ENCODE peak calls at places on chromosomes 13 and 19, in eight cellular contexts. One of them, this sample, is unnamed.

GRCh38 chr19:17001603-17002183 is 24.9 kb downstream of the CPAMD8 start:
- DNase-seq in lower leg skin: no peak
- DNase-seq in endodermal cell: peak
- DNase-seq in PC-3: no peak
- DNase-seq in Caco-2: no peak
- DNase-seq in fibroblast of lung: no peak
- DNase-seq in Peyer's patch: no peak
- DNase-seq in heart left ventricle: no peak
- DNase-seq in this sample: no peak

GRCh38 chr19:13195678-13196077 is 45.5 kb downstream of the IER2 start:
- DNase-seq in Caco-2: peak
- DNase-seq in PC-3: no peak
- DNase-seq in endodermal cell: peak
- DNase-seq in heart left ventricle: no peak
- DNase-seq in fibroblast of lung: no peak
- DNase-seq in lower leg skin: no peak
- DNase-seq in Peyer's patch: peak
- DNase-seq in this sample: no peak

GRCh38 chr19:2848625-2849024 is 7.3 kb downstream of the ZNF555 start:
- DNase-seq in fibroblast of lung: no peak
- DNase-seq in Caco-2: no peak
- DNase-seq in Peyer's patch: no peak
- DNase-seq in PC-3: no peak
- DNase-seq in heart left ventricle: no peak
- DNase-seq in lower leg skin: no peak
- DNase-seq in endodermal cell: no peak
- DNase-seq in this sample: peak

GRCh38 chr19:18765224-18765623 is 25.9 kb downstream of the COMP start:
- DNase-seq in endodermal cell: no peak
- DNase-seq in Caco-2: no peak
- DNase-seq in heart left ventricle: no peak
- DNase-seq in fibroblast of lung: no peak
- DNase-seq in lower leg skin: no peak
- DNase-seq in Peyer's patch: no peak
- DNase-seq in PC-3: no peak
- DNase-seq in this sample: no peak

GRCh38 chr19:33905473-33905936 is 108.8 kb downstream of the KCTD15 start:
- DNase-seq in endodermal cell: peak
- DNase-seq in Caco-2: peak
- DNase-seq in Peyer's patch: no peak
- DNase-seq in fibroblast of lung: peak
- DNase-seq in heart left ventricle: peak
- DNase-seq in PC-3: peak
- DNase-seq in lower leg skin: no peak
- DNase-seq in this sample: no peak

GRCh38 chr13:90918551-90918950 is 428.9 kb upstream of the MIR17HG start:
- DNase-seq in Caco-2: no peak
- DNase-seq in endodermal cell: no peak
- DNase-seq in PC-3: peak
- DNase-seq in fibroblast of lung: peak
- DNase-seq in lower leg skin: no peak
- DNase-seq in Peyer's patch: no peak
- DNase-seq in heart left ventricle: no peak
- DNase-seq in this sample: no peak

GRCh38 chr13:79096099-79096498 is 310.0 kb downstream of the RBM26 start:
- DNase-seq in Caco-2: no peak
- DNase-seq in fibroblast of lung: no peak
- DNase-seq in Peyer's patch: no peak
- DNase-seq in endodermal cell: no peak
- DNase-seq in lower leg skin: no peak
- DNase-seq in heart left ventricle: no peak
- DNase-seq in PC-3: no peak
- DNase-seq in this sample: no peak

GRCh38 chr13:49098771-49099512 is 121.2 kb upstream of the MLNR start:
- DNase-seq in lower leg skin: no peak
- DNase-seq in fibroblast of lung: peak
- DNase-seq in heart left ventricle: no peak
- DNase-seq in PC-3: no peak
- DNase-seq in Caco-2: peak
- DNase-seq in Peyer's patch: no peak
- DNase-seq in endodermal cell: no peak
- DNase-seq in this sample: no peak

GRCh38 chr19:45911291-45911690 is 3.3 kb downstream of the NANOS2 start:
- DNase-seq in PC-3: no peak
- DNase-seq in Peyer's patch: no peak
- DNase-seq in Caco-2: peak
- DNase-seq in endodermal cell: no peak
- DNase-seq in heart left ventricle: no peak
- DNase-seq in lower leg skin: no peak
- DNase-seq in fibroblast of lung: no peak
- DNase-seq in this sample: no peak

GRCh38 chr13:113542751-113543424 is 41.7 kb upstream of the TFDP1 start:
- DNase-seq in Caco-2: no peak
- DNase-seq in heart left ventricle: peak
- DNase-seq in endodermal cell: no peak
- DNase-seq in PC-3: no peak
- DNase-seq in fibroblast of lung: no peak
- DNase-seq in lower leg skin: no peak
- DNase-seq in Peyer's patch: no peak
- DNase-seq in this sample: no peak

GRCh38 chr19:16288544-16288943 is 36.1 kb upstream of the KLF2 start:
- DNase-seq in lower leg skin: no peak
- DNase-seq in Peyer's patch: no peak
- DNase-seq in Caco-2: no peak
- DNase-seq in heart left ventricle: no peak
- DNase-seq in fibroblast of lung: peak
- DNase-seq in endodermal cell: no peak
- DNase-seq in PC-3: no peak
- DNase-seq in this sample: no peak

GRCh38 chr13:47903836-47904235 is 97.2 kb downstream of the SUCLA2 start:
- DNase-seq in lower leg skin: no peak
- DNase-seq in Peyer's patch: no peak
- DNase-seq in fibroblast of lung: peak
- DNase-seq in Caco-2: no peak
- DNase-seq in PC-3: peak
- DNase-seq in endodermal cell: no peak
- DNase-seq in heart left ventricle: no peak
- DNase-seq in this sample: no peak

GRCh38 chr13:85665286-85665685 is 133.9 kb downstream of the SLITRK6 start:
- DNase-seq in PC-3: peak
- DNase-seq in lower leg skin: no peak
- DNase-seq in endodermal cell: no peak
- DNase-seq in Caco-2: no peak
- DNase-seq in fibroblast of lung: peak
- DNase-seq in heart left ventricle: no peak
- DNase-seq in Peyer's patch: no peak
- DNase-seq in this sample: no peak

GRCh38 chr19:55063492-55063843 is 520 bp upstream of the RDH13 start:
- DNase-seq in fibroblast of lung: no peak
- DNase-seq in endodermal cell: no peak
- DNase-seq in Caco-2: no peak
- DNase-seq in Peyer's patch: no peak
- DNase-seq in PC-3: no peak
- DNase-seq in heart left ventricle: no peak
- DNase-seq in lower leg skin: no peak
- DNase-seq in this sample: no peak

DNA sequence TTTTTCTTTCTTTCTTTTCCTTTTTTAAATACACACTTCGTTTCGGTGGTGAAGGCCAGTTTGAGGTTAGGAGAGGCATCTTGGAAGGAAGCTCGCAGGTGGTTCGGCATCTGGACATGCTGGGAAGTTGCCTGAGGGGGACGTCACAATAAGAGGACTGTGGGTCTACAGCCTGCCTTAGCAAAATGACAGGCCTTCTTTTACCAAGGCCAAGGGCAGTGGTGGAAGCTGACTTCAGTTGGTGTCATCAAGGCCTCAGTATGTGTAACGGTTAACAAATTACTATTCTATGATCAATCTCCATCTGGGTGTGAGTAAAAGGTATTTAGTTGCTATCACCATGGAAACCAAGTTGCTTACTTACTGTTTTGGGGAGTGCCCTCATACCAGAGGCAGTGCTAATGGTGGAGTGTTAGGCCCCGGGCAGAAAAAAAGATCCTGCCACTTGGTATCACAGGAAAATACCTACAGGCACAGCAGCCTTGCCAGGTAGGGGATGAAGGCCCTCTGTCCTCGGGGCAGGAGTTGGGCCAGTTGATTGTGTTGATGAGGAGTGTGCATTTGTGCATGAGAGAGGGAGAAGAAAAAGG is 10.3 kb downstream of the ACTN4 start:
- DNase-seq in Caco-2: no peak
- DNase-seq in lower leg skin: no peak
- DNase-seq in fibroblast of lung: peak
- DNase-seq in heart left ventricle: no peak
- DNase-seq in PC-3: peak
- DNase-seq in Peyer's patch: no peak
- DNase-seq in endodermal cell: no peak
- DNase-seq in this sample: no peak
- H3K4me3 ChIP-seq in Caco-2: no peak
- H3K4me3 ChIP-seq in lower leg skin: no peak
- H3K4me3 ChIP-seq in fibroblast of lung: no peak
- H3K4me3 ChIP-seq in heart left ventricle: no peak
- H3K4me3 ChIP-seq in PC-3: peak
- H3K4me3 ChIP-seq in Peyer's patch: no peak
- H3K4me3 ChIP-seq in endodermal cell: peak
- H3K4me3 ChIP-seq in this sample: no peak

GRCh38 chr19:1259206-1259872 is 9.8 kb upstream of the CIRBP start:
- DNase-seq in Peyer's patch: peak
- DNase-seq in lower leg skin: peak
- DNase-seq in endodermal cell: peak
- DNase-seq in Caco-2: peak
- DNase-seq in heart left ventricle: peak
- DNase-seq in fibroblast of lung: peak
- DNase-seq in PC-3: peak
- DNase-seq in this sample: no peak

GRCh38 chr19:1258161-1258492 is 9.7 kb downstream of the MIDN start:
- DNase-seq in heart left ventricle: no peak
- DNase-seq in lower leg skin: no peak
- DNase-seq in PC-3: no peak
- DNase-seq in endodermal cell: no peak
- DNase-seq in Peyer's patch: no peak
- DNase-seq in fibroblast of lung: no peak
- DNase-seq in Caco-2: no peak
- DNase-seq in this sample: no peak

GRCh38 chr19:1257475-1258160 is 9.2 kb downstream of the MIDN start:
- DNase-seq in PC-3: no peak
- DNase-seq in Peyer's patch: no peak
- DNase-seq in lower leg skin: no peak
- DNase-seq in heart left ventricle: no peak
- DNase-seq in fibroblast of lung: no peak
- DNase-seq in endodermal cell: no peak
- DNase-seq in Caco-2: no peak
- DNase-seq in this sample: no peak

GRCh38 chr19:1259873-1260748 is 9.0 kb upstream of the CIRBP start:
- DNase-seq in Caco-2: peak
- DNase-seq in endodermal cell: no peak
- DNase-seq in fibroblast of lung: no peak
- DNase-seq in lower leg skin: peak
- DNase-seq in heart left ventricle: peak
- DNase-seq in PC-3: no peak
- DNase-seq in Peyer's patch: peak
- DNase-seq in this sample: no peak

GRCh38 chr19:1258707-1259205 is 10.4 kb downstream of the MIDN start:
- DNase-seq in lower leg skin: no peak
- DNase-seq in endodermal cell: no peak
- DNase-seq in Caco-2: no peak
- DNase-seq in heart left ventricle: no peak
- DNase-seq in fibroblast of lung: no peak
- DNase-seq in Peyer's patch: no peak
- DNase-seq in PC-3: no peak
- DNase-seq in this sample: no peak
- TF ChIP-seq CTCF in lower leg skin: no peak
- TF ChIP-seq CTCF in endodermal cell: no peak
- TF ChIP-seq CTCF in Caco-2: no peak
- TF ChIP-seq CTCF in heart left ventricle: no peak
- TF ChIP-seq CTCF in fibroblast of lung: no peak
- TF ChIP-seq CTCF in Peyer's patch: no peak
- TF ChIP-seq CTCF in PC-3: no peak
- TF ChIP-seq CTCF in this sample: no peak

DNA sequence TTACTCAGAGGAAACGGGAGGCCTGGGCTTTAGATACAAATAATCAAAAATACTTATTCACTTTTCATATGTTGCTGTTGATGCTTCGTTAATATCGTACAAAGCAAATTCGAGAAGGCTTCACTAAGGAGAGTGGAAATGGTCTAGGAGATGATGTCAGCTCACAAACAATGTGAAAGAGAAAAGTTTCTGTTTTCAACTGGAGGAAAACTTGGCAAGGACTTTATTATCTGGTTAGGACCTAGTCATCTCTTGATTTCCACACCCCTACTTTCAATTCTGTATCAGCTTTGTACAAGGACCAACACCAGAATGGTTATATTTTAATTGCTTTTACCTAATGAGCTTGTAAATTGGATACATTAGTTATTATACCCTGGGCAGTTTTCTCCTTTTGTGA is 88.0 kb downstream of the SLC10A2 start:
- DNase-seq in Caco-2: no peak
- DNase-seq in fibroblast of lung: no peak
- DNase-seq in PC-3: no peak
- DNase-seq in endodermal cell: no peak
- DNase-seq in heart left ventricle: no peak
- DNase-seq in Peyer's patch: no peak
- DNase-seq in lower leg skin: no peak
- DNase-seq in this sample: no peak
- H3K4me3 ChIP-seq in Caco-2: no peak
- H3K4me3 ChIP-seq in fibroblast of lung: no peak
- H3K4me3 ChIP-seq in PC-3: no peak
- H3K4me3 ChIP-seq in endodermal cell: no peak
- H3K4me3 ChIP-seq in heart left ventricle: no peak
- H3K4me3 ChIP-seq in Peyer's patch: no peak
- H3K4me3 ChIP-seq in lower leg skin: no peak
- H3K4me3 ChIP-seq in this sample: no peak

GRCh38 chr13:43196750-43197149 is 173.4 kb downstream of the DNAJC15 start:
- DNase-seq in endodermal cell: no peak
- DNase-seq in heart left ventricle: no peak
- DNase-seq in Caco-2: no peak
- DNase-seq in PC-3: no peak
- DNase-seq in fibroblast of lung: no peak
- DNase-seq in lower leg skin: no peak
- DNase-seq in Peyer's patch: no peak
- DNase-seq in this sample: no peak

GRCh38 chr13:43193789-43194188 is 170.4 kb downstream of the DNAJC15 start:
- DNase-seq in lower leg skin: no peak
- DNase-seq in endodermal cell: no peak
- DNase-seq in PC-3: no peak
- DNase-seq in Caco-2: no peak
- DNase-seq in fibroblast of lung: no peak
- DNase-seq in heart left ventricle: no peak
- DNase-seq in Peyer's patch: no peak
- DNase-seq in this sample: no peak

GRCh38 chr13:43196171-43196611 is 172.8 kb downstream of the DNAJC15 start:
- DNase-seq in fibroblast of lung: no peak
- DNase-seq in heart left ventricle: peak
- DNase-seq in endodermal cell: no peak
- DNase-seq in Peyer's patch: no peak
- DNase-seq in PC-3: no peak
- DNase-seq in lower leg skin: no peak
- DNase-seq in Caco-2: no peak
- DNase-seq in this sample: no peak

GRCh38 chr13:43195112-43195511 is 171.7 kb downstream of the DNAJC15 start:
- DNase-seq in endodermal cell: no peak
- DNase-seq in lower leg skin: no peak
- DNase-seq in Peyer's patch: no peak
- DNase-seq in fibroblast of lung: no peak
- DNase-seq in heart left ventricle: no peak
- DNase-seq in PC-3: no peak
- DNase-seq in Caco-2: no peak
- DNase-seq in this sample: no peak

GRCh38 chr13:43195551-43195950 is 172.2 kb downstream of the DNAJC15 start:
- DNase-seq in heart left ventricle: no peak
- DNase-seq in lower leg skin: no peak
- DNase-seq in fibroblast of lung: no peak
- DNase-seq in Peyer's patch: no peak
- DNase-seq in PC-3: peak
- DNase-seq in endodermal cell: no peak
- DNase-seq in Caco-2: no peak
- DNase-seq in this sample: no peak
- TF ChIP-seq CTCF in heart left ventricle: no peak
- TF ChIP-seq CTCF in lower leg skin: no peak
- TF ChIP-seq CTCF in fibroblast of lung: no peak
- TF ChIP-seq CTCF in Peyer's patch: no peak
- TF ChIP-seq CTCF in PC-3: peak
- TF ChIP-seq CTCF in endodermal cell: peak
- TF ChIP-seq CTCF in Caco-2: peak
- TF ChIP-seq CTCF in this sample: peak

This sample was measured in HFF-Myc.